ENCODE peak calls at places on chromosomes 16 and 17, in nine cellular contexts. R is PC-3, K is GM23248, Q is GM23338, F is PC-9, M is OCI-LY7, N is SK-N-SH, S is hepatocyte, O is MM.1S. L is an unnamed sample.
A peak's percentile ranks its signal among the peaks of the same experiment; 100 is the strongest.

GRCh38 chr17:20706752-20707372 is 127.3 kb downstream of the CDRT15L2 start:
- DNase-seq in Q (no peak), S (no peak), R (peak; percentile 1), O (no peak), F (peak; percentile 61), N (no peak), K (peak; percentile 2), M (no peak), L (no peak)

GRCh38 chr17:71522383-71522782 is 598.4 kb upstream of the SOX9 start:
- DNase-seq in R (peak; percentile 12), K (peak; percentile 43), Q (peak; percentile 6), M (no peak), N (no peak), O (no peak), S (no peak), F (no peak), L (no peak)

GRCh38 chr16:83830769-83831450 is 23.1 kb downstream of the HSBP1 start:
- DNase-seq in Q (no peak), F (no peak), R (no peak), M (no peak), O (no peak), K (no peak), N (no peak), S (no peak), L (no peak)

GRCh38 chr17:36152639-36153120 is 23.8 kb downstream of the TBC1D3B start:
- DNase-seq in M (no peak), K (peak; percentile 34), O (peak; percentile 8), Q (peak; percentile 3), F (no peak), N (no peak), R (no peak), S (no peak), L (no peak)

GRCh38 chr17:80103061-80103481 is 1.7 kb downstream of the GAA start:
- DNase-seq in F (no peak), R (no peak), N (no peak), O (no peak), S (no peak), K (no peak), M (no peak), Q (no peak), L (no peak)

GRCh38 chr16:26220894-26221293 is 529.1 kb downstream of the HS3ST4 start:
- DNase-seq in R (no peak), O (no peak), Q (peak; percentile 6), F (no peak), N (no peak), S (no peak), M (no peak), K (no peak), L (no peak)

GRCh38 chr17:81329279-81329926 is 34.3 kb upstream of the SLC38A10 start:
- DNase-seq in F (peak; percentile 100), M (no peak), O (peak; percentile 81), Q (peak; percentile 68), N (peak; percentile 91), R (peak; percentile 99), S (peak; percentile 95), K (peak; percentile 96), L (peak; percentile 91)

GRCh38 chr16:1533443-1533951 is at the start of gene TMEM204:
- DNase-seq in N (peak; percentile 72), F (no peak), M (no peak), R (no peak), O (no peak), Q (peak; percentile 33), S (no peak), K (peak; percentile 81), L (no peak)

GRCh38 chr17:74543406-74543805 is 2.5 kb downstream of the CD300C start:
- DNase-seq in N (no peak), Q (peak; percentile 58), S (no peak), K (no peak), M (no peak), O (no peak), R (no peak), F (no peak), L (no peak)

GRCh38 chr17:74937064-74938051 is 1.7 kb downstream of the OTOP3 start:
- DNase-seq in R (peak; percentile 27), N (no peak), S (no peak), O (no peak), K (no peak), M (no peak), F (no peak), Q (peak; percentile 55), L (no peak)

GRCh38 chr17:73498176-73498575 is 146.1 kb downstream of the SDK2 start:
- DNase-seq in M (no peak), Q (no peak), N (no peak), O (no peak), R (no peak), K (no peak), F (no peak), S (no peak), L (no peak)

GRCh38 chr17:72340836-72341235 is 220.0 kb downstream of the SOX9 start:
- DNase-seq in K (no peak), M (no peak), S (no peak), F (no peak), O (no peak), Q (no peak), N (no peak), R (no peak), L (no peak)

GRCh38 chr16:86570542-86571196 is 4.0 kb downstream of the FOXC2 start:
- DNase-seq in K (no peak), S (no peak), F (no peak), O (no peak), N (no peak), R (no peak), M (peak; percentile 60), Q (peak; percentile 47), L (no peak)

GRCh38 chr16:86569843-86570447 is 3.3 kb downstream of the FOXC2 start:
- DNase-seq in S (no peak), K (no peak), R (no peak), N (no peak), O (no peak), M (peak; percentile 8), F (no peak), Q (no peak), L (no peak)

GRCh38 chr16:86572616-86573015 is 5.7 kb upstream of the FOXL1 start:
- DNase-seq in N (no peak), O (no peak), K (no peak), R (no peak), Q (no peak), F (no peak), S (no peak), M (no peak), L (no peak)

GRCh38 chr16:86572041-86572521 is 5.5 kb downstream of the FOXC2 start:
- DNase-seq in O (no peak), N (no peak), M (no peak), Q (no peak), R (no peak), K (no peak), S (no peak), F (no peak), L (no peak)

GRCh38 chr16:86571197-86571915 is 4.7 kb downstream of the FOXC2 start:
- DNase-seq in R (no peak), Q (no peak), K (no peak), M (no peak), F (no peak), O (no peak), N (no peak), S (no peak), L (no peak)
- H3K27ac ChIP-seq in R (no peak overlapping the region), Q (no peak overlapping the region), K (no peak overlapping the region), M (no peak overlapping the region), F (no peak overlapping the region), O (no peak overlapping the region), N (no peak overlapping the region), S (no peak overlapping the region), L (no peak overlapping the region)

GRCh38 chr16:72654535-72654934 is 393.4 kb downstream of the ZFHX3 start:
- DNase-seq in S (no peak), K (no peak), M (no peak), Q (no peak), R (no peak), O (no peak), F (no peak), N (no peak), L (no peak)
- H3K9me2 ChIP-seq in S (no peaks in the 10 kb centered on the region), K (no peaks in the 10 kb centered on the region), M (no peaks in the 10 kb centered on the region), Q (no peaks in the 10 kb centered on the region), R (no peaks in the 10 kb centered on the region), O (no peaks in the 10 kb centered on the region), F (no peaks in the 10 kb centered on the region), N (no peaks in the 10 kb centered on the region), L (no peaks in the 10 kb centered on the region)

GRCh38 chr17:41665566-41666335 is 22.9 kb upstream of the EIF1 start:
- DNase-seq in F (peak; percentile 90), R (peak; percentile 86), S (peak; percentile 95), Q (peak; percentile 91), K (peak; percentile 93), O (peak; percentile 97), M (peak; percentile 90), N (peak; percentile 96), L (peak; percentile 66)

GRCh38 chr17:41667280-41668008 is 21.2 kb upstream of the EIF1 start:
- DNase-seq in K (no peak), N (no peak), R (no peak), Q (no peak), M (no peak), S (no peak), F (no peak), O (no peak), L (no peak)

GRCh38 chr17:41666708-41667279 is 21.9 kb upstream of the EIF1 start:
- DNase-seq in S (peak; percentile 89), R (peak; percentile 75), N (peak; percentile 84), M (peak; percentile 87), Q (peak; percentile 91), K (peak; percentile 82), F (peak; percentile 78), O (peak; percentile 92), L (peak; percentile 52)

GRCh38 chr17:41664587-41665565 is 23.8 kb upstream of the EIF1 start:
- DNase-seq in R (no peak), F (no peak), O (no peak), N (no peak), K (no peak), Q (no peak), S (no peak), M (no peak), L (no peak)

DNA sequence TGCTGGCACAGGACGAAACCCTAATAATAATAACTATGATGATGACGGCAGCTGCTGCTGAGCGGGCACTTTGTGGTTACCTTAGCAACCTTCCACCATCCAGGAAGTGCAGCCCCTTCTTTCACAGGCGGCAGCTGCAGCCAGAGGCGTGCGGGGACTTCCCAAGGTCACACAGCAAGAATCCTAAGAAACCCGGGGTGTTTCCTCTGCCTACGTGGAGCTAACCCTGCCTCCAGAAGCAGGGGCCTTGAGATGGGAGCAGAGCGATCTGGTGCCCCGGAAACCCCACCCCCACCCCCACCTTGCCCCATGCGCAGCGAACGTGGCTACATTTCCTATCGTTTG is 22.4 kb upstream of the EIF1 start:
- DNase-seq in R (peak; percentile 18), S (peak; percentile 75), N (peak; percentile 58), O (peak; percentile 97), Q (peak; percentile 50), M (peak; percentile 77), F (no peak), K (peak; percentile 47), L (no peak)
- H3K27ac ChIP-seq in R (peak overlapping the region; percentile 42), S (peak overlapping the region; percentile 94), N (peak overlapping the region; percentile 77), O (peak overlapping the region; percentile 95), Q (no peak overlapping the region), M (peak overlapping the region; percentile 84), F (peak overlapping the region; percentile 29), K (peak overlapping the region; percentile 56), L (peak overlapping the region; percentile 69)

DNA sequence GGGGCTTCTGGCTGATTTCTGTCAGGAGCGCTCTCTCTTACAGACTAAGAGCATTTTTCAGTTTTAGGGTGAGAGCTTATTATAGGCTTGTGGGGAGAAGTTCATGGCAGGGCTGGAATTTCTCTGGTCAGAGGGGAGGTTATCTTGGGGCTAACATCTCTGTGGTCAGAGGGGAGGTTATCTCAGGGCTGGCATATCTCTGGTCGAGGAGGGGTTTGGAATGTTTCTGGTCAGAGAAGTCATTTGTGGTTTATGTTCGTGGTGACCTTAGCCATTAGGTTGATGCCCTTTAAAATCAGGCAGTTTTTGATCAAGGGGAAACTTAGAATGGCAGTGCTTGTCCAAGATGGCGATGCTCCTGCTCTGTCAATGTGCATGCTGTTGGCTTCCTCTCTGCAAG is 10.8 kb upstream of the USP31 start:
- DNase-seq in R (no peak), N (no peak), Q (no peak), S (no peak), K (no peak), O (no peak), F (no peak), M (no peak), L (no peak)
- H3K9me2 ChIP-seq in R (no peaks in the 10 kb centered on the region), N (no peaks in the 10 kb centered on the region), Q (peaks cover 2% of the 10 kb centered on the region), S (no peaks in the 10 kb centered on the region), K (no peaks in the 10 kb centered on the region), O (no peaks in the 10 kb centered on the region), F (no peaks in the 10 kb centered on the region), M (no peaks in the 10 kb centered on the region), L (no peaks in the 10 kb centered on the region)

L was measured in HCT116.